ENCODE peak calls at places on chromosomes 3 and 15, in five cellular contexts. Q is NCI-H510A; P is OCI-M1; L is WTC11; M is Jurkat, Clone E6-1. H is an unnamed sample.

GRCh38 chr3:196236169-196236568 is 19.8 kb downstream of the SLC51A start:
- DNase-seq in Q (no peak), P (no peak), L (no peak), M (no peak), H (no peak)

GRCh38 chr3:194675081-194675640 is 3.2 kb upstream of the LSG1 start:
- DNase-seq in Q (no peak), P (no peak), L (no peak), M (no peak), H (no peak)

GRCh38 chr15:22795206-22796063 is 9.0 kb downstream of the NIPA1 start:
- DNase-seq in Q (no peak), P (no peak), L (no peak), M (no peak), H (no peak)

GRCh38 chr3:148066787-148067186 is 630.9 kb upstream of the AGTR1 start:
- DNase-seq in Q (no peak), P (no peak), L (no peak), M (no peak), H (no peak)

GRCh38 chr3:41997702-41998551 is 36.0 kb upstream of the ULK4 start:
- DNase-seq in Q (no peak), P (no peak), L (peak; percentile 40), M (no peak), H (no peak)

GRCh38 chr3:30733681-30734080 is 127.3 kb downstream of the TGFBR2 start:
- DNase-seq in Q (no peak), P (peak; percentile 41), L (no peak), M (no peak), H (no peak)

GRCh38 chr3:49536875-49537533 is 17.3 kb upstream of the BSN start:
- DNase-seq in Q (no peak), P (no peak), L (no peak), M (no peak), H (no peak)

GRCh38 chr3:17793542-17794195 is 51.2 kb upstream of the TBC1D5 start:
- DNase-seq in Q (no peak), P (no peak), L (no peak), M (no peak), H (no peak)

GRCh38 chr15:80844011-80844732 is 65.0 kb downstream of the CEMIP start:
- DNase-seq in Q (no peak), P (no peak), L (no peak), M (no peak), H (no peak)

GRCh38 chr3:37855363-37855970 is 6.2 kb upstream of the CTDSPL start:
- DNase-seq in Q (peak; percentile 14), P (peak; percentile 78), L (peak; percentile 89), M (peak; percentile 49), H (peak; percentile 78)

GRCh38 chr15:77808581-77809198 is 176.0 kb upstream of the LINGO1 start:
- DNase-seq in Q (no peak), P (no peak), L (no peak), M (no peak), H (no peak)

GRCh38 chr3:52144034-52144795 is 10.0 kb downstream of the POC1A start:
- DNase-seq in Q (peak; percentile 12), P (peak; percentile 74), L (peak; percentile 87), M (peak; percentile 79), H (peak; percentile 91)

GRCh38 chr15:70892912-70893560 is 410 bp downstream of the LRRC49 start:
- DNase-seq in Q (no peak), P (peak; percentile 64), L (no peak), M (no peak), H (no peak)

GRCh38 chr3:60931452-60931851 is 319.8 kb downstream of the FHIT start:
- DNase-seq in Q (no peak), P (no peak), L (no peak), M (no peak), H (no peak)

GRCh38 chr3:142098974-142099373 is 50.4 kb downstream of the TFDP2 start:
- DNase-seq in Q (no peak), P (peak; percentile 45), L (no peak), M (no peak), H (no peak)

GRCh38 chr15:65954289-65954741 is 85.0 kb downstream of the RAB11A start:
- DNase-seq in Q (peak; percentile 61), P (no peak), L (peak; percentile 69), M (no peak), H (no peak)

H was measured in CD8-positive, alpha-beta T cell.